ENCODE peak calls at places on chromosomes 2 and 18, in ten cellular contexts. O is AG09319; P is Panc1; E is HCEC 1CT; I is RCC 7860; R is DMS 273 treated with DMSO at 0.1 percent for 48 hours; B is naive thymus-derived CD4-positive, alpha-beta T cell; C is mucosa of descending colon; K is H7; A is GM19239. V is an unnamed sample.

GRCh38 chr2:181262782-181263181 is 194.4 kb upstream of the ITGA4 start:
- DNase-seq in I (no peak), E (no peak), O (no peak), C (no peak), K (no peak), B (no peak), A (no peak), P (no peak), R (no peak), V (no peak)

GRCh38 chr2:17672583-17673317 is 80.9 kb downstream of the SMC6 start:
- DNase-seq in A (no peak), B (no peak), K (no peak), R (no peak), P (no peak), E (peak), I (peak), C (no peak), O (peak), V (no peak)

GRCh38 chr2:173148520-173148919 is 72.9 kb downstream of the MAP3K20 start:
- DNase-seq in A (no peak), K (no peak), P (no peak), C (no peak), E (no peak), B (no peak), R (no peak), O (no peak), I (no peak), V (no peak)

GRCh38 chr18:3319894-3320438 is 58.0 kb downstream of the MYL12B start:
- DNase-seq in P (no peak), R (no peak), K (no peak), O (no peak), C (no peak), A (no peak), B (no peak), E (no peak), I (no peak), V (no peak)

GRCh38 chr18:31555971-31556747 is 35.5 kb upstream of the TTR start:
- DNase-seq in O (peak), R (peak), B (peak), E (peak), P (peak), K (peak), I (peak), C (no peak), A (peak), V (peak)

GRCh38 chr2:220588148-220588547 is 960.7 kb downstream of the SLC4A3 start:
- DNase-seq in I (no peak), K (no peak), P (no peak), C (no peak), A (no peak), O (no peak), R (no peak), B (no peak), E (no peak), V (no peak)

GRCh38 chr2:23384551-23385349 is at the start of gene KLHL29:
- DNase-seq in B (peak), K (peak), C (peak), R (peak), I (peak), O (no peak), P (no peak), E (peak), A (peak), V (no peak)

GRCh38 chr2:48651127-48651526 is 33.5 kb downstream of the GTF2A1L start:
- DNase-seq in P (no peak), R (no peak), K (no peak), E (peak), B (no peak), I (no peak), C (no peak), O (peak), A (no peak), V (no peak)

GRCh38 chr2:158189526-158189925 is 87.8 kb downstream of the UPP2 start:
- DNase-seq in E (no peak), P (no peak), I (no peak), C (no peak), O (no peak), R (no peak), K (no peak), A (no peak), B (no peak), V (no peak)